ENCODE peak calls at places on chromosomes 3 and 15, in five cellular contexts. R is mesenchymal stem cell, U is neuronal stem cell, L is H9, X is H1. B is an unnamed sample.

GRCh38 chr15:82832601-82833209 is 23.3 kb downstream of the WHAMM start:
- DNase-seq in U (no peak), X (no peak), R (peak), L (no peak), B (peak)

GRCh38 chr3:187540847-187541246 is 129.3 kb downstream of the SST start:
- DNase-seq in R (no peak), X (no peak), L (no peak), U (no peak), B (no peak)

GRCh38 chr3:52694528-52695189 is 8.8 kb downstream of the GNL3 start:
- DNase-seq in X (no peak), L (no peak), R (no peak), U (no peak), B (no peak)

GRCh38 chr3:15979490-15979889 is 181.7 kb upstream of the ANKRD28 start:
- DNase-seq in X (no peak), R (no peak), L (no peak), U (no peak), B (no peak)

GRCh38 chr3:61662861-61663260 is 101.5 kb downstream of the PTPRG start:
- DNase-seq in L (no peak), U (no peak), R (no peak), X (no peak), B (no peak)

GRCh38 chr3:154571827-154572226 is 141.8 kb upstream of the GPR149 start:
- DNase-seq in X (no peak), R (no peak), U (no peak), L (no peak), B (no peak)

GRCh38 chr3:94946683-94947082 is 883.8 kb downstream of the NSUN3 start:
- DNase-seq in R (no peak), L (no peak), X (no peak), U (no peak), B (no peak)

GRCh38 chr15:65532738-65533051 is 2.4 kb downstream of the HACD3 start:
- DNase-seq in U (no peak), X (no peak), L (no peak), R (peak), B (peak)

GRCh38 chr15:29844290-29844903 is 22.1 kb upstream of the TJP1 start:
- DNase-seq in R (peak), L (no peak), U (no peak), X (no peak), B (peak)

GRCh38 chr3:167983583-167983982 is 112.1 kb downstream of the GOLIM4 start:
- DNase-seq in X (no peak), L (no peak), R (no peak), U (no peak), B (no peak)

GRCh38 chr3:20317616-20318015 is 131.6 kb upstream of the SGO1 start:
- DNase-seq in X (no peak), L (no peak), R (no peak), U (no peak), B (no peak)

GRCh38 chr15:82647835-82648256 is 683 bp upstream of the CPEB1 start:
- DNase-seq in U (no peak), L (peak), R (no peak), X (no peak), B (no peak)

GRCh38 chr3:122295286-122295685 is 29.8 kb upstream of the CSTA start:
- DNase-seq in L (no peak), R (no peak), U (no peak), X (no peak), B (no peak)

GRCh38 chr3:48565591-48566400 is 2.2 kb upstream of the UCN2 start:
- DNase-seq in U (no peak), X (no peak), L (no peak), R (peak), B (peak)

GRCh38 chr15:93035953-93036810 is 52.8 kb downstream of the RGMA start:
- DNase-seq in X (no peak), U (no peak), L (peak), R (peak), B (peak)

GRCh38 chr15:20294651-20295237 is 246.9 kb downstream of the GOLGA6L6 start:
- DNase-seq in X (no peak), U (peak), R (no peak), L (peak), B (no peak)

GRCh38 chr15:84878504-84878903 is 6.0 kb upstream of the SLC28A1 start:
- DNase-seq in X (peak), U (peak), L (peak), R (peak), B (peak)

GRCh38 chr3:185558395-185558794 is 6.0 kb upstream of the LIPH start:
- DNase-seq in U (no peak), L (no peak), R (no peak), X (no peak), B (no peak)

GRCh38 chr3:126658584-126658983 is 3.7 kb upstream of the TXNRD3 start:
- DNase-seq in L (no peak), U (no peak), X (no peak), R (no peak), B (no peak)

GRCh38 chr3:138936763-138937689 is 9.9 kb downstream of the FOXL2 start:
- DNase-seq in X (no peak), R (no peak), U (no peak), L (no peak), B (no peak)

GRCh38 chr3:71062920-71063767 is 520.4 kb downstream of the FOXP1 start:
- DNase-seq in L (no peak), R (peak), X (no peak), U (no peak), B (peak)

GRCh38 chr15:64133619-64134018 is 17.9 kb upstream of the SNX22 start:
- DNase-seq in U (no peak), L (no peak), X (no peak), R (no peak), B (no peak)

GRCh38 chr3:124592658-124593441 is 137.4 kb upstream of the UMPS start:
- DNase-seq in U (no peak), L (no peak), R (no peak), X (no peak), B (no peak)

GRCh38 chr3:171489348-171489747 is 29.1 kb upstream of the TNIK start:
- DNase-seq in R (no peak), U (no peak), L (no peak), X (no peak), B (no peak)

GRCh38 chr15:25608926-25609325 is 170.1 kb upstream of the UBE3A start:
- DNase-seq in R (no peak), X (no peak), U (no peak), L (no peak), B (no peak)

GRCh38 chr3:71461749-71462483 is 121.6 kb downstream of the FOXP1 start:
- DNase-seq in L (no peak), R (peak), U (no peak), X (no peak), B (peak)

GRCh38 chr15:81293728-81294500 is 30.0 kb downstream of the STARD5 start:
- DNase-seq in U (no peak), X (no peak), R (no peak), L (no peak), B (no peak)

GRCh38 chr3:58161435-58162398 is 49.1 kb downstream of the DNASE1L3 start:
- DNase-seq in X (no peak), L (no peak), U (no peak), R (peak), B (peak)

GRCh38 chr15:42736178-42736792 is 643 bp downstream of the CDAN1 start:
- DNase-seq in R (peak), L (no peak), X (no peak), U (no peak), B (no peak)

GRCh38 chr15:63884953-63885352 is 51.2 kb upstream of the HERC1 start:
- DNase-seq in U (no peak), R (no peak), L (no peak), X (no peak), B (no peak)

GRCh38 chr3:42025388-42026138 is 63.7 kb upstream of the ULK4 start:
- DNase-seq in R (peak), U (peak), L (peak), X (no peak), B (peak)

GRCh38 chr3:46162975-46163550 is 45.0 kb downstream of the CCR1 start:
- DNase-seq in U (no peak), R (peak), X (no peak), L (peak), B (no peak)
- H3K14ac ChIP-seq in U (no peak), R (no peak), X (no peak), L (no peak), B (no peak)

DNA sequence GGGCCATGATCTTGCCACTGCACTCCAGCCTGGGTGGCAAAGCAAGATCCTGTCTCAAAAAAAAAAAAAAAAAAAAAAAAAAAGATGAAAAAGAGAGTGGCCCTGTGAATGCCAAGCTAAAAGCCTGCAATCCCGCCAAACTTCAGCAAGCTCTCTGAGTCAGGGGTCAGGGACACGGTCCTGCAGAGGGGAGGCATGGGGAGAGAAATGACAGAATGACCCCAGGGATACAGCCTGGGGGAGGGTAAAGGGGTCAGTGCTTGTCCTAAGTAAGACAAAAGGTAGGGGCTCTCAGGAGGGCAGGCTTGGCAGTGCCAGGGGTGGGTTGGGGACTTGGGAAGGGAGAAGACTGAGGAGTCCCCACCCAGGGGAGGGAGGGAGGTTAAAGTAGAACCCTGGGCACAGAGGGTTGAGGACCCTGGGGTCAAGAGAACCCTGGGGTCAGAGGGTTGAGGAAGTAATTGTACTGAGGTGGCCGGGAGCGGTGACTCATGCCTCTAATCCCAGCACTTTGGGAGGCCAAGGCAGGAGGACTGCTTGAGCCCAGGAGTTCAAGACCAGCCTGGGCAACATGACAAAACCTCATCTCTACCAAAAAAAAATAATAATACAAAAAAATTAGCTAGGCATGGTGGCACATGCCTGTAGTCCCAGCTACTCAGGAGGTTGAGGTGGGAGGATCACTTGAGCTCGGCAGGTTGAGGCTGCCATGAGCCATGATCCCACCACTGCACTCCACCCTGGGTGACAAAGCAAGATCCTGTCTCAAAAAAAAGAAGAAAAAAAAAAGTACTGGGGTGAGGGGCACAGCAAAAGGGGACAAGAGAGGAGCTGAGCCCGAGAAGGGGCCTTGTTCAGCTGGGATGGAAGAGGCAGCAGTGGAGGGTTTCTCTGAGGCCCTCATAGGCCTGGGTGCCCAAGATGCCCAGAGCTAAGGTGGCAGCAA is 5.2 kb upstream of the SEMA3B start:
- DNase-seq in R (no peak), L (no peak), U (no peak), X (no peak), B (no peak)
- H3K14ac ChIP-seq in R (peak), L (peak), U (peak), X (no peak), B (peak)

DNA sequence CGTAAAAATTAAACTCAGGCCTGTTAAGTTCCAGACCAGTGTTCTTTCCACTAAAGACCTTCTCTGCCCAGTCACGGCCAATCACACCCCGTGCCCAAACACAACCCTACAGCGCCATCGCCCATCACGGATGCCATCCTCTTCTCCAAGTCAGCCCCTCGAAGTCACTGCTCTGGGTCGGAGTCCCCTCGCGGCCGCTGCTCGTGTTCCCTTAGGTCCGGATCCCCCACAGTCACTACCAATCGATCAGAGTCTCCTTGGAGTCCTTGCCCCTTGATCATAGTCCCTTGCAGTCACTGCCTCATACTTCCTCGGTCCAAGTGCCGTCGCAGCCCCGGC is 491 bp downstream of the PCYT1A start:
- DNase-seq in X (no peak), L (no peak), R (peak), U (no peak), B (no peak)
- H3K14ac ChIP-seq in X (no peak), L (peak), R (peak), U (peak), B (peak)

DNA sequence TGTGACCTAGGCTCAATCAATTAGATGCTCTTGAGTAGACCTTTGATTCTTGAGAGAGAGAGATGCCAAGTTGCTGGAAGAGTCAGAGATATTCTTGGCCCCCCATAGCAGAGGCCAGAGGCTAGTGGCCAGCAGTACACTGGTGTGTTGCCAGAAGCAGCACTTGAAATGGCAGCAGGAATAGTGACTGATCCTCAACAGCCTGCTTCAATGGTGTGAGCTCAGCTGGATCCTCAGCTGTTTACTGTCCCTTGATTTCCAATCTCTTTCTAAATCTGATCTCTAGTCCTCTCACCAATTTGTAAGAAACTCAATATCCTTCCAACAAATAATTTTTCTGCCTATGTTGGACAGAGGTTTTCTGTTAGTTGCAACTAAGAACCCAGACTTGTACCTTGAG is 170.3 kb upstream of the CCDC54 start:
- DNase-seq in U (no peak), R (peak), L (no peak), X (no peak), B (no peak)
- H3K14ac ChIP-seq in U (no peak), R (no peak), L (no peak), X (no peak), B (peak)

DNA sequence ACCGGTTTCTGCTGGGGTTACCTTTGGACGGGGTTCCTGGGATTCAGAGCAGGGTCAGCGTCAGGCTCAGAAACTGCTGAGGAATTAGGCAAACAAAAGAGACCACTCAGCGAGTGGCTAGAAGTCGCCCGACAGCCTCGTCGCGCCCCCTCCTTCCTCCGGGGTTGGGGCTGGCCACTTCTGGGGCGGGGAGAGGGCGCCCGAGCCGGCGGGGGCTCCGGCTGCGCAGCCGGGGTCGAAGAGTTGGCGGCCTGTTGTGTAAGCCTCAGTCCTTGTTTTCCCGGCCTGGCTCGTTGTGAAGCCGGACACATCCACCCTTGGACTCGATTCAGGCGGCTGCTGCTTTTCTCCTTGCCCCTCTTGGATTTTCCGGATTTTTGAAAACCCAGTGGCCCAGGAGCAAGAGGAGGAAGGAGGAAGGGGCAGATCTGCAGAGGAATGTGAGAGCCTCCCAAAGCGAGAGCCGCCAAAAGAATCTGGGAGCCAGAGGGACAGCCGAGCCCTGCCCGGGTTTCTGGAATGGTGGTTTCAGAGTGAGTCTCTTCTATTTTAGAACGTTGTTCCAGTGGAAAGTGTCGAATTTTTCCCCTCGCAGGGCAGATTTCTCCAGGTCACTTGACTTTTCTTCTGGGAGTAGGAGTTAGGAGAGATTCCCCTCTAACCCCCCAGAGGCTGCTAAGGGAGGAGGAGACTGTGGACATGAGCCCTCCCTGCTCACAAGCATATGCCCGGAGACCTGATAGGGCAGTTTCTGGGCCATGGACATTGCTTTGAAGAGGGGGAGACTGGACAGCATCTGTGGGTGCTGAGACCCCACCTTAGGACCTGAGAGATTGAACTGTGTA is 666 bp downstream of the SNX33 start:
- DNase-seq in R (peak), L (peak), X (no peak), U (peak), B (no peak)
- H3K14ac ChIP-seq in R (peak), L (peak), X (no peak), U (peak), B (peak)

B was measured in IMR-90.